ENCODE peak calls at places on chromosomes 12 and 14, in seven cellular contexts. Y is lower leg skin; Z is GM10248; C is C1 segment of cervical spinal cord; E is activated CD4-positive, alpha-beta T cell treated with anti-CD3 and anti-CD28 coated beads for 36 hours; Q is stimulated activated CD8-positive, alpha-beta memory T cell treated with anti-CD3 and anti-CD28 coated beads, Interleukin-4, amount 100 ng/mL, for 1 hour; U is GM03348. F is an unnamed sample.

GRCh38 chr12:131105351-131105735 is 151.6 kb downstream of the ADGRD1 start:
- DNase-seq in Y (no peak), Z (no peak), C (no peak), E (no peak), Q (no peak), U (no peak), F (no peak)

GRCh38 chr12:114954626-114955025 is 270.7 kb upstream of the TBX3 start:
- DNase-seq in Y (no peak), Z (no peak), C (no peak), E (no peak), Q (no peak), U (no peak), F (no peak)

GRCh38 chr12:63668028-63668799 is at the start of gene DPY19L2:
- DNase-seq in Y (peak; percentile 41), Z (peak; percentile 23), C (peak; percentile 39), E (peak; percentile 50), Q (no peak), U (peak; percentile 7), F (peak; percentile 21)

GRCh38 chr12:116455540-116456306 is 103.5 kb upstream of the MAP1LC3B2 start:
- DNase-seq in Y (peak; percentile 87), Z (no peak), C (no peak), E (peak; percentile 8), Q (no peak), U (peak; percentile 77), F (peak; percentile 90)

GRCh38 chr14:81452341-81452740 is 52.2 kb upstream of the STON2 start:
- DNase-seq in Y (no peak), Z (no peak), C (no peak), E (no peak), Q (no peak), U (no peak), F (no peak)

GRCh38 chr12:119735079-119735478 is 67.1 kb downstream of the PRKAB1 start:
- DNase-seq in Y (no peak), Z (no peak), C (no peak), E (no peak), Q (no peak), U (no peak), F (no peak)

GRCh38 chr14:104510794-104511611 is 68.6 kb upstream of the C14orf180 start:
- DNase-seq in Y (peak; percentile 51), Z (no peak), C (no peak), E (no peak), Q (no peak), U (no peak), F (no peak)

GRCh38 chr14:60565211-60565610 is 56.3 kb downstream of the SIX6 start:
- DNase-seq in Y (no peak), Z (no peak), C (no peak), E (no peak), Q (no peak), U (peak; percentile 70), F (no peak)

GRCh38 chr14:75213172-75213571 is 36.8 kb upstream of the TMED10 start:
- DNase-seq in Y (no peak), Z (no peak), C (no peak), E (no peak), Q (no peak), U (no peak), F (no peak)

F was measured in thoracic aorta.